ENCODE peak calls at places on chromosome 6, in five cellular contexts. N is sigmoid colon, B is stomach, L is GM12892, Z is H1. A is an unnamed sample.

GRCh38 chr6:131897050-131897435 is 54.1 kb downstream of the CCN2 start:
- DNase-seq in L (no peak), B (no peak), Z (no peak), N (no peak), A (no peak)

GRCh38 chr6:146931214-146931613 is 273.0 kb upstream of the STXBP5 start:
- DNase-seq in Z (no peak), B (no peak), L (no peak), N (no peak), A (no peak)

GRCh38 chr6:2854394-2854982 is 12.8 kb upstream of the SERPINB1 start:
- DNase-seq in L (no peak), N (no peak), Z (no peak), B (no peak), A (no peak)

GRCh38 chr6:150747155-150747554 is 118.3 kb upstream of the MTHFD1L start:
- DNase-seq in N (no peak), Z (no peak), B (no peak), L (no peak), A (no peak)

GRCh38 chr6:30720738-30721197 is 616 bp downstream of the TUBB start:
- DNase-seq in L (no peak), N (peak; percentile 91), Z (peak; percentile 72), B (peak; percentile 65), A (peak; percentile 41)

GRCh38 chr6:52522151-52522626 is 54.7 kb downstream of the TRAM2 start:
- DNase-seq in B (no peak), N (peak; percentile 84), Z (no peak), L (no peak), A (no peak)

GRCh38 chr6:90083891-90084290 is 189.6 kb downstream of the GJA10 start:
- DNase-seq in Z (no peak), L (no peak), B (no peak), N (no peak), A (no peak)

GRCh38 chr6:10874207-10874606 is 7.6 kb downstream of the GCM2 start:
- DNase-seq in B (no peak), Z (no peak), N (no peak), L (no peak), A (no peak)

GRCh38 chr6:10528170-10528981 is 7.2 kb downstream of the GCNT2 start:
- DNase-seq in Z (no peak), B (peak; percentile 74), N (no peak), L (no peak), A (no peak)

GRCh38 chr6:34888441-34888820 is 589 bp upstream of the TAF11 start:
- DNase-seq in N (no peak), Z (no peak), B (no peak), L (no peak), A (no peak)

GRCh38 chr6:14012313-14013036 is 87.7 kb downstream of the RNF182 start:
- DNase-seq in N (no peak), Z (no peak), L (no peak), B (no peak), A (no peak)

GRCh38 chr6:34510299-34510698 is 44.4 kb downstream of the PACSIN1 start:
- DNase-seq in N (no peak), B (no peak), Z (no peak), L (no peak), A (no peak)

GRCh38 chr6:152636675-152637421 is at the start of gene SYNE1:
- DNase-seq in N (peak; percentile 68), B (peak; percentile 57), Z (peak; percentile 72), L (peak; percentile 29), A (no peak)

GRCh38 chr6:113856011-113856551 is 1.1 kb upstream of the MARCKS start:
- DNase-seq in B (peak; percentile 29), N (no peak), L (no peak), Z (no peak), A (no peak)

GRCh38 chr6:117907600-117908245 is 659 bp downstream of the SLC35F1 start:
- DNase-seq in N (no peak), L (peak; percentile 16), Z (peak; percentile 78), B (no peak), A (no peak)

GRCh38 chr6:96394727-96395126 is 126.9 kb upstream of the UFL1 start:
- DNase-seq in B (no peak), N (no peak), Z (no peak), L (no peak), A (no peak)

GRCh38 chr6:106324726-106325335 is 729 bp downstream of the ATG5 start:
- DNase-seq in N (no peak), B (no peak), Z (no peak), L (no peak), A (no peak)

GRCh38 chr6:159512104-159512503 is 180.9 kb downstream of the SOD2 start:
- DNase-seq in N (no peak), Z (no peak), B (no peak), L (no peak), A (no peak)

GRCh38 chr6:159977242-159978214 is 8.6 kb downstream of the IGF2R start:
- DNase-seq in B (no peak), Z (no peak), L (no peak), N (peak; percentile 82), A (no peak)

GRCh38 chr6:26454641-26455040 is 3.1 kb upstream of the BTN2A1 start:
- DNase-seq in Z (no peak), N (no peak), L (no peak), B (no peak), A (no peak)

GRCh38 chr6:167676000-167676665 is 150.6 kb upstream of the AFDN start:
- DNase-seq in Z (no peak), L (no peak), B (peak; percentile 72), N (peak; percentile 65), A (no peak)
- TF ChIP-seq POLR2A in Z (no peak), L (no peak), B (no peak), N (no peak), A (no peak)

GRCh38 chr6:68572975-68573374 is 62.1 kb upstream of the ADGRB3 start:
- DNase-seq in B (no peak), N (no peak), Z (no peak), L (no peak), A (no peak)
- TF ChIP-seq POLR2A in B (no peak), N (no peak), Z (no peak), L (no peak), A (no peak)

GRCh38 chr6:36969988-36970891 is 15.7 kb downstream of the PI16 start:
- DNase-seq in N (no peak), B (no peak), L (no peak), Z (no peak), A (no peak)

GRCh38 chr6:36969240-36969691 is 14.7 kb downstream of the PI16 start:
- DNase-seq in Z (no peak), L (no peak), N (peak; percentile 58), B (peak; percentile 71), A (no peak)

GRCh38 chr6:36968266-36968977 is 13.9 kb downstream of the PI16 start:
- DNase-seq in B (peak; percentile 64), L (no peak), N (peak; percentile 62), Z (no peak), A (no peak)

GRCh38 chr6:36967301-36967700 is 12.8 kb downstream of the PI16 start:
- DNase-seq in L (no peak), N (no peak), Z (no peak), B (no peak), A (no peak)

DNA sequence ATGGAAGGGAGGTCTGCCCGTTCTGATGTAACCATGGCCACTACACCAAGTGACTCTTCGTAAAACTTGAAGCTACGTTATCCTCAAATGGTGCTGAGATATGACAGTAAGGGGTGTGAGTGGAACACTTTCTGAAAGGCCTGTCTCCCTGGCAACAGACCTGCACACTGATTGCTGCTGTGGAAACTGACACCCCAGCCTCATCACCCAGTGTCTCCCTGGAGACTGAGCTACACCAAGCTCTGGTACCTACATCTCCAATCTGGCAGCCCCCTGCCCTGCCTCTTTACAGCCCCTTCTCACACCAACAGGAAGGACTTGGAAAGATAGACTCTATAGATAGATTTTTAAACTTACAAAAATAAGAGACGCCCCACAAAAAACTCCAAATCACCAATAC is 13.2 kb downstream of the PI16 start:
- DNase-seq in B (no peak), Z (no peak), N (peak; percentile 44), L (no peak), A (no peak)
- TF ChIP-seq POLR2A in B (no peak), Z (no peak), N (no peak), L (no peak), A (no peak)

DNA sequence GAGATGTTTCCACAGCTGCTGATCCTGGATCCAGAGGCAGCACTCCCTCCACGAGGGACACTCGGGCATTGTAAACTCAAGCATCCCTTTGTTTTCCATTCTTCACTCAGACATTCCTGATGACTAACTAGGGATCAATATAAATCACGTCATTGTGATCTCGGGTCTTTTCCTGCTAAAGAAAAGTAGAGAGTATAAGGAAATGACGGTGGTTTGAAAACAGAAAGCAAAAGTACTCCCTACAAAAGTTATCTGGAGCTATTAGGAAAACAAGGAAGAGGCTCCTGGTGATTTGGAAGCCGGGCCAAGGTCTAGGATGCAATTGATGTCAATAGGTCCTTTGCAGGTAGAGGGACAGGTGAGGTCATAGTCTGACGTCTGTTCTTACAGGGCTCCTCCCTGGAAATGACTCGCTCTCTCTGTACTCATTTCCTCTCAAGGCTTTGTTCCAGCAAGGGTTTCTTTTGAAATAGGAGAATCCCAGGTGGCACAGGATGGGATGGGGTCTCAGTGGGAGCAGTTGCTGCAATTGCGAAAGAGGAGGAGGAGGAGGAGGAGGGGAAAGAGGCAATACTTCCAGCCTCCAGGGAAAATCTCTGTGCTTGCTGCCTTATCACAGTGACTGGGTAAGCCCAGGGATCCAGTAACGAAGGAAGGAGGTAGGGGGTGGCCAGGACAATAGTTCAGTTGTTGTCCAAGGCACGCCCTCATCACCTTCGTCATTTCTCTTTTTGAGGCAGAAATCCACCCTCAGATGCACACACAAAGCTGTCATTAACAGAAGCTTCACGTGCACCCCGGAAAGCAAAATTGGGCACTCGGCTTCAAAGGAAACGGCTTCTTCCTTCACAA is 222.9 kb downstream of the LY86 start:
- DNase-seq in Z (peak; percentile 57), L (no peak), B (peak; percentile 65), N (no peak), A (no peak)
- TF ChIP-seq POLR2A in Z (no peak), L (no peak), B (no peak), N (no peak), A (no peak)

GRCh38 chr6:110877569-110877968 is 3.0 kb downstream of the AMD1 start:
- DNase-seq in Z (no peak), L (no peak), N (no peak), B (no peak), A (no peak)

GRCh38 chr6:110877154-110877564 is 2.6 kb downstream of the AMD1 start:
- DNase-seq in B (no peak), N (no peak), L (no peak), Z (no peak), A (no peak)

GRCh38 chr6:110875548-110876169 is 1.1 kb downstream of the AMD1 start:
- DNase-seq in Z (peak; percentile 63), N (peak; percentile 82), L (no peak), B (peak; percentile 53), A (no peak)

GRCh38 chr6:110874880-110875547 is 429 bp downstream of the AMD1 start:
- DNase-seq in L (no peak), Z (no peak), N (peak; percentile 76), B (peak; percentile 68), A (no peak)

DNA sequence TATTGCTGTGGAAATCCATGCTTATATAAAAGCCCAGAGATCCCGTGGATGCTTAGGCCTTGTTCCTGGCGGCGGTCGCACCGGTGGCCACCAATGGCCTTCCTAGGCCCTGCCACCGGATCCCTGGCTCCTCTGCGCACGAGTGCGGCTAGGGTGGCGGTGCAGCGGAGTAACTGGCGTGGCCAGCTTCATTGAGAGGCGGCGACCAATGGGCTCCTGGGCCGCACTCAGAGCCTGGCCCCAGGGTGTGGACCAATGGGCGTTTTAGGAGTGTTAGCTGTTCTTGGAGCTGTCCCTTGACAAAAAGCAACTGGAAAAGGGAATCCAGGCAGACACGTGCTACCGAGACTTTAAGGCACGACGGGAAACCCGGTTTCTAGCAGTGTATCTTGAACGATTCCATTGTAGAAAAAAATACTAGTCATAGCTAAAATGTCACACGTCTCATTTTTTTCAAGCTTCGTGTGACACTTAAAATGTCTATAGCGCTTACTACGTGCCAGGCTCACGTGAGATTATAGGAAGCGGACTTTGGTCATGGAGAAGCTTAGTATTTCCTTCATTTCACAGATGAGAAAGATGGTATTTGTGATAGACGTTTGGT is 1.7 kb downstream of the AMD1 start:
- DNase-seq in N (peak; percentile 96), B (peak; percentile 90), Z (peak; percentile 80), L (no peak), A (peak; percentile 33)
- TF ChIP-seq POLR2A in N (peak; percentile 88), B (peak; percentile 62), Z (peak; percentile 97), L (peak; percentile 80), A (peak; percentile 87)

A was measured in esophagus squamous epithelium.